ENCODE peak calls at places on chromosomes 2 and 18, in six cellular contexts. A, D, X, Q, F and C are unnamed samples.

GRCh38 chr2:12818416-12819097 is 101.8 kb downstream of the TRIB2 start:
- DNase-seq in A (no peak), X (no peak), D (no peak), Q (no peak), F (no peak), C (no peak)

GRCh38 chr2:29892576-29892975 is 28.8 kb downstream of the ALK start:
- DNase-seq in A (no peak), F (no peak), Q (no peak), X (no peak), D (no peak), C (no peak)

GRCh38 chr2:95334916-95335641 is 37.9 kb downstream of the KCNIP3 start:
- DNase-seq in Q (no peak), D (no peak), X (no peak), F (peak), A (no peak), C (no peak)

GRCh38 chr2:130726614-130727180 is 2.2 kb upstream of the GPR148 start:
- DNase-seq in X (no peak), A (peak), D (no peak), F (peak), Q (peak), C (no peak)

GRCh38 chr2:9217838-9218770 is 11.5 kb downstream of the ASAP2 start:
- DNase-seq in F (no peak), D (no peak), Q (no peak), A (no peak), X (no peak), C (no peak)

GRCh38 chr2:38507712-38508111 is 95.0 kb downstream of the HNRNPLL start:
- DNase-seq in D (no peak), A (no peak), X (no peak), Q (no peak), F (no peak), C (no peak)

GRCh38 chr2:200810252-200810650 is 1.5 kb upstream of the BZW1 start:
- DNase-seq in Q (no peak), X (peak), A (no peak), D (no peak), F (no peak), C (no peak)

GRCh38 chr2:128798502-128799283 is 480.0 kb upstream of the HS6ST1 start:
- DNase-seq in F (no peak), Q (no peak), A (no peak), X (no peak), D (no peak), C (no peak)

GRCh38 chr18:56532176-56532840 is 106.1 kb downstream of the TXNL1 start:
- DNase-seq in D (no peak), Q (no peak), A (no peak), X (no peak), F (no peak), C (no peak)

GRCh38 chr2:48258750-48259149 is 271.2 kb upstream of the STON1 start:
- DNase-seq in X (no peak), D (no peak), A (no peak), F (no peak), Q (no peak), C (no peak)

GRCh38 chr2:134818321-134818720 is 20.1 kb upstream of the ACMSD start:
- DNase-seq in Q (no peak), X (no peak), A (no peak), F (no peak), D (no peak), C (no peak)

GRCh38 chr2:8049851-8050571 is 631.8 kb upstream of the ID2 start:
- DNase-seq in A (no peak), X (no peak), Q (no peak), F (no peak), D (no peak), C (no peak)

GRCh38 chr2:109433486-109433885 is 180.3 kb downstream of the SEPTIN10 start:
- DNase-seq in A (peak), D (no peak), Q (no peak), F (peak), X (no peak), C (no peak)

GRCh38 chr2:82182270-82182669 is 1877.7 kb upstream of the LRRTM1 start:
- DNase-seq in D (no peak), X (no peak), A (no peak), F (no peak), Q (no peak), C (no peak)

GRCh38 chr2:136874258-136874657 is 108.9 kb downstream of the THSD7B start:
- DNase-seq in X (no peak), D (no peak), A (no peak), F (no peak), Q (no peak), C (no peak)

GRCh38 chr2:8571792-8572499 is 109.9 kb upstream of the ID2 start:
- DNase-seq in Q (no peak), D (no peak), F (no peak), X (no peak), A (no peak), C (no peak)

DNA sequence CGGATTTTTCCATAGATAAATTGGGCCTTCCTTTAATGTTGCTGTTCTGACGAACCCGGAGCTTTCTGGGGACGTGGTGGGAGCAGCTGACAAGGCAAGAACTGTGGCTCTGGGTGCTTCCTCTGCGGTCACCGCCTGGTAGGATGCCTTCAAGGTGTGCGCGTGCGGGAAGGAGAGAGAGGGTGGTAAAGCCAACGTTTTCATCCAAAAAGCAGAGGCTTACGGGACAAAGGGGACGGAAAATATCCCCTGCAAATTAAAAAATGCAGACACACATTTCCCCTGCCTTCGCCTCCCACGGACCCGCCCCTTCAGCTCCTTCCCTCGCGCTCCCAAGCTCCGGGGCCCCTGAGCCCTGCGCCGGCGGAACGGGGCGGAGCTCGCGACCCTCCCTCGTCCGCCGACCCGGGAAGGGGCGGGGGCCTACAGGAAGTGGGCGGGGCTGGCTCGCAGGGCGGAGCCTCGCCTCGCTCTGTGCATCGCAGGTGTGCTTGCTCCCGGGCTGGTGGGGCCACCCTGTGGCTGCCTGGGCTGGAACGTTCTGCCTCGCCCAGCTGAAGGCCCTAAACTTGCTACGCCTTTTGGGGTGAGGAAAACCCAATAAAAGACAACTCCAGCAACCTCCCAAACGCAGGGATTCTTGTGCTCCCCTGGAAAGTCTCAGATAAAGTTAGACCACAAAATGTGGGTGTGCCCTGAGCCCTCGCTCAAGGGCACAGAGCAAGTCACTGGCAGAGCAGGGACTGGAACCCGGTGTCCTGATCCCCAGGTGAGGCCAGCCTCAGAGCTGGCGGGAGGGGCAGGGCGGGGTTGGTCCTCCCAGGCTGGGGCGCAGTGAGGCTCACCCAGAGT is 25.4 kb upstream of the SLC66A3 start:
- DNase-seq in Q (peak), X (peak), A (peak), F (peak), D (peak), C (peak)
- TF ChIP-seq CTCF in Q (no peak), X (peak), A (no peak), F (peak), D (no peak), C (no peak)

DNA sequence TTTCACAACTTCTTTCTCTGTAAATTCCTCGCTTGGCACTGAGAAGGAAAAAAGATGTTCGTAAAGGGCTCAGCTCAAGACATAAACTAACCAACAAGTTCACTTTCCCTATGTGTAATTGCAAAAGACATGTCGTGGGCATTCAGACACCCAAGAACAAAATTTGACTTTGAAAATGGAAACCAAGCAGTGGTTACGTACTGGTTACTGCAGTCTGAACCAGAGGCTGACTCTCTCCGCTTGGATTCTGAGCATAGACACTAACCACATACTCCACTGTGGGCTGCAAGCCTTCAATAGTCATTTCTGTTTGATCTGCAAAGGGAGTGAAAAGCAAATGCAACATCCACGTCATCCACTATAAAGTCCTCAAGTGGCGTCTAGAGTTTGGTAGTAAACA is 53.9 kb downstream of the FN1 start:
- DNase-seq in Q (no peak), D (no peak), A (no peak), X (no peak), F (no peak), C (no peak)
- TF ChIP-seq POLR2A in Q (no peak), D (no peak), A (no peak), X (no peak), F (no peak), C (no peak)

DNA sequence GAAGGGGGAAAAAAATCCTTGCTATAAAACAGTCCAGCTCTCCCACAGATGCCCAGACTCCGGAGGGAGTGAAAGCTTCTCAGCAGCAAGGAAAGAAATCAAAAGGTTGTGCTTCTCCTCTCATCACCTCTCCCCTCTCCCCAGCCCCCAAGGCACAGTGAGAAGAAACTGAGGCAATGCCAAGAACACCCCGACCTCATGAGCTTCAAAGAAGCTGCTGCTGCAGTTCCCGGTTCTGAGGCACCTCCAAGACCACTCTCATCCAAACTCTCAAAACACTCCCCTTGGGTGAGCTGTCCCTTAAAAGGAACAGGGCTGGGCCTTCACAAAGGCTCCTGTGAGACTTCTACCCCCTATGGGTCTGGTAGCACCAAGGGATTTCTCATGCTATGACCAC is 62.0 kb upstream of the KLF7 start:
- DNase-seq in A (no peak), Q (no peak), D (no peak), X (no peak), F (no peak), C (no peak)
- H3K4me3 ChIP-seq in A (no peak), Q (no peak), D (no peak), X (no peak), F (no peak), C (no peak)

GRCh38 chr2:78420132-78420531 is 605.4 kb upstream of the REG3G start:
- DNase-seq in F (no peak), D (no peak), Q (no peak), X (no peak), A (no peak), C (no peak)

GRCh38 chr2:78427170-78427569 is 598.3 kb upstream of the REG3G start:
- DNase-seq in Q (no peak), X (no peak), A (no peak), D (no peak), F (no peak), C (no peak)

GRCh38 chr2:78418041-78418440 is 607.5 kb upstream of the REG3G start:
- DNase-seq in Q (no peak), D (no peak), A (no peak), X (no peak), F (no peak), C (no peak)

GRCh38 chr2:78423631-78424030 is 601.9 kb upstream of the REG3G start:
- DNase-seq in Q (no peak), A (no peak), X (no peak), F (no peak), D (no peak), C (no peak)
- TF ChIP-seq CTCF in Q (no peak), A (no peak), X (no peak), F (no peak), D (no peak), C (no peak)

DNA sequence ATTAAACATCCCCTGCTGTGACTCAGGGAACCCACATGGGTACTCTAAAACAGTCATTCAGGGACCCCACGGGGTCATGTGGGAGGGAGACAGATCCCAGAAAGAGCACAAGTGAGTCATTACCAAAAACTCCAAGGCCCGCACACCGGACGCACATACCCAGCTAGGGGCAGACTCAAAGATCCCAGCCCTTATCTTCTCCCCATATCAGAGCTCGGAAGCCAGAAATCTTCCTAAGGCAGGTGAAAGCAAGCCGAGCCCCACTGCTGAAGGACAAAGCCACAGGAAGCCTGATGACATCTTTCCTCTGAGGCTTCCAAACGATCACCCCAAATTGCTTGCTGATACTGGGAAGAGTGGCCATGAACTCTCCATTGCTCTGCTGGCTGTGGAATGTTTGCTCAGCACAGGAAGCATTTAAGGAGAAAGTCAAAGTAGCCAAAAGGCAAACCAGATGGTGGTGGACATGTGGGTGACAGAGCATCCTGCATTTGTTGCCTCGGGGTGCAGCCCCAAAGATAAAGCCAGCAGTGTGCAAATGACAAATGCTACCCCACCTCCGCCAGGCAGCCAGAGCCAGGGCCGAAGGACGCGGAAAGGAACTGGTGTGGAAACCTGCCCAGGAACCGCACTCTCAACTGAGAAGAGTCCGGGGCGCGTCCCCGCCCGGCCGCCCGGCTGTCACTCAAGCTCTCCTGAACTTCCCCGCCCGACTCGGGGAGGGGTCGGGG is 784 bp downstream of the ACTR1B start:
- DNase-seq in A (peak), D (peak), F (peak), X (peak), Q (peak), C (peak)
- TF ChIP-seq POLR2A in A (no peak), D (no peak), F (no peak), X (no peak), Q (no peak), C (peak)

GRCh38 chr2:73984922-73985317 is 210 bp downstream of the TET3 start:
- DNase-seq in F (no peak), X (peak), D (peak), Q (no peak), A (peak), C (peak)
- H3K4me3 ChIP-seq in F (peak), X (peak), D (peak), Q (peak), A (peak), C (no peak)

GRCh38 chr2:26471766-26472706 is 5.9 kb downstream of the OTOF start:
- DNase-seq in F (peak), Q (no peak), D (no peak), X (peak), A (peak), C (no peak)
- TF ChIP-seq CTCF in F (no peak), Q (no peak), D (no peak), X (no peak), A (no peak), C (no peak)

GRCh38 chr2:46999857-47000678 is 84.5 kb upstream of the MCFD2 start:
- DNase-seq in Q (no peak), X (no peak), F (no peak), A (no peak), D (no peak), C (peak)
- TF ChIP-seq POLR2A in Q (no peak), X (no peak), F (no peak), A (no peak), D (no peak), C (no peak)

GRCh38 chr18:9916067-9916684 is 2.4 kb downstream of the VAPA start:
- DNase-seq in D (no peak), A (no peak), X (no peak), F (no peak), Q (no peak), C (no peak)

GRCh38 chr18:9919564-9920232 is 5.9 kb downstream of the VAPA start:
- DNase-seq in F (no peak), A (no peak), D (no peak), Q (no peak), X (no peak), C (no peak)

GRCh38 chr18:9916814-9917213 is 3.0 kb downstream of the VAPA start:
- DNase-seq in X (no peak), A (no peak), Q (no peak), F (no peak), D (no peak), C (no peak)

GRCh38 chr18:9915291-9916066 is 1.7 kb downstream of the VAPA start:
- DNase-seq in X (no peak), A (no peak), Q (no peak), F (no peak), D (no peak), C (no peak)

DNA sequence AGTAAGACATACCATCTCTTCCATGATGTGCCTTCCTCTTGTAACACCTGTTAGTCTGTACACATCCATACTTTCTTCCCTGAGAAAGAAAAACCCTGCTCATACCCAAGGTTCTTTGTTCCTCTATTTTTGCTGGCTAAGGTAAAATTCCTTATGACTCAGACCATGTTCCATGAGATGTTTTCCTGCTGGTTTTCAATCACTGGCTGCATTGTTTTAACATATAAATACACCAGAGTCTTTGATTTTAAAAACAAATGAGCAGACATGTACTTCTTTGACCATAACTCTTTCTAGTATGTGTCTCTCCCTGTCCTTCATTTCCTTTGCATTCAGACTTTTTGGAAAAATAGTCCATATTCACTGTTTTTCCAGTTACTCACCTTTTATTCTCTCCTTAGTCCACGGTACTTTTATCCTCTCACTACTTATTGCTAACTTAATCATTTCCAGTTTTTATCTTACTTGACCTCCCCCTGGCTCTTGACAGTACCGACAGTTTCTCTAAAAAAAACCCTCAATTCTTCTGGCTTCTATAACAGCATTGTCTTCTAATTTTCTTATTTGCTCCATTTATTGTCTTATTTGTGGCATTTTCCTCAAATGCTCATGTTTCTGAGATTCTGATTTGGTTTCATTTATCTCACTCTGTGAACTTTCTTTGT is 4.3 kb downstream of the VAPA start:
- DNase-seq in D (no peak), A (no peak), F (no peak), Q (no peak), X (peak), C (no peak)
- H3K4me3 ChIP-seq in D (no peak), A (no peak), F (no peak), Q (no peak), X (no peak), C (no peak)